ENCODE peak calls at places on chromosome 1, in eight cellular contexts. P is stomach; Z is EL; N is ELR; X is stimulated activated CD4-positive, alpha-beta T cell treated with anti-CD3 and anti-CD28 coated beads, TNF-alpha, amount 100 ng/mL, for 4 hours; R is cardiac fibroblast; G is small intestine; M is GM12891. L is an unnamed sample.

GRCh38 chr1:69088556-69088955 is 479.2 kb upstream of the LRRC7 start:
- DNase-seq in P (no peak), Z (no peak), N (no peak), X (no peak), R (no peak), G (no peak), M (no peak), L (no peak)

GRCh38 chr1:228695015-228695955 is 40.0 kb upstream of the RHOU start:
- DNase-seq in P (no peak), Z (peak), N (peak), X (no peak), R (no peak), G (no peak), M (no peak), L (no peak)

GRCh38 chr1:87595384-87595781 is 266.7 kb downstream of the LMO4 start:
- DNase-seq in P (no peak), Z (no peak), N (no peak), X (no peak), R (no peak), G (no peak), M (no peak), L (no peak)

GRCh38 chr1:17335821-17336718 is 28.1 kb downstream of the PADI4 start:
- DNase-seq in P (peak), Z (peak), N (peak), X (peak), R (peak), G (peak), M (peak), L (peak)

GRCh38 chr1:179178965-179179364 is 50.5 kb downstream of the ABL2 start:
- DNase-seq in P (no peak), Z (peak), N (peak), X (no peak), R (peak), G (no peak), M (no peak), L (peak)

GRCh38 chr1:116807871-116808450 is 53.7 kb downstream of the CD2 start:
- DNase-seq in P (no peak), Z (no peak), N (no peak), X (no peak), R (no peak), G (no peak), M (no peak), L (no peak)

GRCh38 chr1:42137766-42138165 is 15.4 kb upstream of the GUCA2B start:
- DNase-seq in P (no peak), Z (no peak), N (no peak), X (no peak), R (no peak), G (no peak), M (no peak), L (no peak)

GRCh38 chr1:245704765-245705164 is 550.0 kb downstream of the KIF26B start:
- DNase-seq in P (no peak), Z (peak), N (peak), X (no peak), R (peak), G (no peak), M (no peak), L (no peak)

GRCh38 chr1:110463695-110464094 is 12.7 kb downstream of the PROK1 start:
- DNase-seq in P (no peak), Z (no peak), N (peak), X (no peak), R (no peak), G (no peak), M (no peak), L (peak)

GRCh38 chr1:214801191-214801590 is 198.2 kb downstream of the CENPF start:
- DNase-seq in P (no peak), Z (peak), N (peak), X (no peak), R (no peak), G (no peak), M (no peak), L (no peak)

GRCh38 chr1:147267711-147268110 is 25.2 kb downstream of the CHD1L start:
- DNase-seq in P (no peak), Z (no peak), N (no peak), X (no peak), R (no peak), G (no peak), M (no peak), L (no peak)

GRCh38 chr1:200330770-200331428 is 78.9 kb downstream of the ZNF281 start:
- DNase-seq in P (no peak), Z (no peak), N (no peak), X (no peak), R (no peak), G (no peak), M (no peak), L (no peak)

GRCh38 chr1:232428781-232429530 is 201.0 kb downstream of the SIPA1L2 start:
- DNase-seq in P (no peak), Z (peak), N (peak), X (no peak), R (peak), G (no peak), M (no peak), L (peak)

GRCh38 chr1:25131794-25132193 is 100.5 kb downstream of the SYF2 start:
- DNase-seq in P (no peak), Z (no peak), N (no peak), X (no peak), R (no peak), G (no peak), M (no peak), L (no peak)

GRCh38 chr1:201515895-201516294 is 9.0 kb upstream of the CSRP1 start:
- DNase-seq in P (no peak), Z (no peak), N (peak), X (no peak), R (no peak), G (no peak), M (no peak), L (no peak)

GRCh38 chr1:32404956-32405355 is 10.7 kb upstream of the BSDC1 start:
- DNase-seq in P (no peak), Z (peak), N (no peak), X (no peak), R (no peak), G (no peak), M (no peak), L (no peak)

GRCh38 chr1:108316545-108316944 is 72.7 kb upstream of the NBPF4 start:
- DNase-seq in P (no peak), Z (peak), N (peak), X (no peak), R (peak), G (peak), M (no peak), L (peak)

GRCh38 chr1:210302501-210302900 is 26.2 kb upstream of the HHAT start:
- DNase-seq in P (no peak), Z (no peak), N (no peak), X (no peak), R (no peak), G (no peak), M (no peak), L (no peak)

GRCh38 chr1:175434268-175434860 is 241.8 kb upstream of the KIAA0040 start:
- DNase-seq in P (no peak), Z (no peak), N (no peak), X (no peak), R (no peak), G (no peak), M (no peak), L (no peak)

GRCh38 chr1:31571340-31572295 is 4.7 kb upstream of the TINAGL1 start:
- DNase-seq in P (no peak), Z (no peak), N (no peak), X (no peak), R (no peak), G (no peak), M (no peak), L (no peak)

GRCh38 chr1:211548321-211549091 is 30.5 kb downstream of the SLC30A1 start:
- DNase-seq in P (no peak), Z (no peak), N (no peak), X (no peak), R (no peak), G (peak), M (no peak), L (no peak)

GRCh38 chr1:226688056-226688748 is 50.9 kb downstream of the ITPKB start:
- DNase-seq in P (no peak), Z (no peak), N (no peak), X (no peak), R (no peak), G (no peak), M (no peak), L (no peak)

GRCh38 chr1:226862900-226863299 is 7.5 kb upstream of the PSEN2 start:
- DNase-seq in P (no peak), Z (peak), N (peak), X (no peak), R (peak), G (peak), M (no peak), L (peak)

GRCh38 chr1:84887261-84887934 is 5.6 kb downstream of the LPAR3 start:
- DNase-seq in P (no peak), Z (peak), N (peak), X (no peak), R (peak), G (no peak), M (no peak), L (peak)

GRCh38 chr1:23424171-23424959 is at the start of gene TCEA3:
- DNase-seq in P (peak), Z (peak), N (no peak), X (peak), R (no peak), G (peak), M (peak), L (peak)

GRCh38 chr1:13577846-13578245 is 5.8 kb upstream of the PDPN start:
- DNase-seq in P (no peak), Z (no peak), N (no peak), X (no peak), R (no peak), G (no peak), M (no peak), L (no peak)

GRCh38 chr1:11238311-11238710 is 24.0 kb downstream of the MTOR start:
- DNase-seq in P (no peak), Z (no peak), N (no peak), X (no peak), R (no peak), G (no peak), M (no peak), L (no peak)

GRCh38 chr1:199490804-199491527 is 536.5 kb upstream of the NR5A2 start:
- DNase-seq in P (no peak), Z (peak), N (peak), X (no peak), R (peak), G (no peak), M (no peak), L (peak)

GRCh38 chr1:206770531-206771352 is at the start of gene IL19:
- DNase-seq in P (no peak), Z (peak), N (peak), X (no peak), R (peak), G (no peak), M (no peak), L (no peak)

GRCh38 chr1:51463561-51463960 is 55.5 kb downstream of the EPS15 start:
- DNase-seq in P (no peak), Z (no peak), N (no peak), X (no peak), R (no peak), G (peak), M (no peak), L (peak)

GRCh38 chr1:83058327-83058726 is 940.6 kb downstream of the TTLL7 start:
- DNase-seq in P (no peak), Z (no peak), N (no peak), X (no peak), R (no peak), G (no peak), M (no peak), L (no peak)